ENCODE peak calls at places on chromosomes 7 and 10, in nine cellular contexts. One of them, this sample, is unnamed.
A peak's percentile ranks its signal among the peaks of the same experiment; 100 is the strongest.

GRCh38 chr7:3200504-3200903 is 100.5 kb upstream of the SDK1 start:
- DNase-seq in heart left ventricle: no peak
- DNase-seq in upper lobe of right lung: no peak
- DNase-seq in cardiac fibroblast: peak; percentile 68
- DNase-seq in AG10803: no peak
- DNase-seq in naive thymus-derived CD4-positive, alpha-beta T cell: no peak
- DNase-seq in cardiac muscle cell: peak; percentile 81
- DNase-seq in colonic mucosa: peak; percentile 22
- DNase-seq in epithelial cell of esophagus: peak; percentile 32
- DNase-seq in this sample: peak; percentile 23

GRCh38 chr7:67341153-67341768 is 344.6 kb downstream of the TYW1 start:
- DNase-seq in heart left ventricle: no peak
- DNase-seq in upper lobe of right lung: no peak
- DNase-seq in cardiac fibroblast: no peak
- DNase-seq in AG10803: no peak
- DNase-seq in naive thymus-derived CD4-positive, alpha-beta T cell: no peak
- DNase-seq in cardiac muscle cell: no peak
- DNase-seq in colonic mucosa: no peak
- DNase-seq in epithelial cell of esophagus: no peak
- DNase-seq in this sample: no peak

GRCh38 chr10:129968937-129969527 is 5.0 kb upstream of the EBF3 start:
- DNase-seq in heart left ventricle: peak; percentile 81
- DNase-seq in upper lobe of right lung: no peak
- DNase-seq in cardiac fibroblast: peak; percentile 71
- DNase-seq in AG10803: peak; percentile 50
- DNase-seq in naive thymus-derived CD4-positive, alpha-beta T cell: no peak
- DNase-seq in cardiac muscle cell: peak; percentile 78
- DNase-seq in colonic mucosa: peak; percentile 44
- DNase-seq in epithelial cell of esophagus: peak; percentile 36
- DNase-seq in this sample: no peak

GRCh38 chr10:103661951-103662405 is 168.5 kb downstream of the NEURL1 start:
- DNase-seq in heart left ventricle: no peak
- DNase-seq in upper lobe of right lung: no peak
- DNase-seq in cardiac fibroblast: peak; percentile 15
- DNase-seq in AG10803: peak; percentile 23
- DNase-seq in naive thymus-derived CD4-positive, alpha-beta T cell: no peak
- DNase-seq in cardiac muscle cell: no peak
- DNase-seq in colonic mucosa: no peak
- DNase-seq in epithelial cell of esophagus: no peak
- DNase-seq in this sample: no peak

GRCh38 chr7:143015926-143016490 is 10.9 kb downstream of the OR9A2 start:
- DNase-seq in heart left ventricle: no peak
- DNase-seq in upper lobe of right lung: no peak
- DNase-seq in cardiac fibroblast: peak; percentile 72
- DNase-seq in AG10803: peak; percentile 81
- DNase-seq in naive thymus-derived CD4-positive, alpha-beta T cell: no peak
- DNase-seq in cardiac muscle cell: peak; percentile 23
- DNase-seq in colonic mucosa: no peak
- DNase-seq in epithelial cell of esophagus: no peak
- DNase-seq in this sample: no peak

GRCh38 chr10:44467090-44467489 is 82.2 kb upstream of the CXCL12 start:
- DNase-seq in heart left ventricle: no peak
- DNase-seq in upper lobe of right lung: no peak
- DNase-seq in cardiac fibroblast: no peak
- DNase-seq in AG10803: no peak
- DNase-seq in naive thymus-derived CD4-positive, alpha-beta T cell: no peak
- DNase-seq in cardiac muscle cell: no peak
- DNase-seq in colonic mucosa: no peak
- DNase-seq in epithelial cell of esophagus: no peak
- DNase-seq in this sample: no peak

GRCh38 chr7:4965295-4966022 is 6.5 kb upstream of the MMD2 start:
- DNase-seq in heart left ventricle: no peak
- DNase-seq in upper lobe of right lung: no peak
- DNase-seq in cardiac fibroblast: no peak
- DNase-seq in AG10803: no peak
- DNase-seq in naive thymus-derived CD4-positive, alpha-beta T cell: no peak
- DNase-seq in cardiac muscle cell: no peak
- DNase-seq in colonic mucosa: no peak
- DNase-seq in epithelial cell of esophagus: no peak
- DNase-seq in this sample: no peak

GRCh38 chr10:101829561-101830315 is 11.5 kb upstream of the OGA start:
- DNase-seq in heart left ventricle: no peak
- DNase-seq in upper lobe of right lung: peak; percentile 76
- DNase-seq in cardiac fibroblast: no peak
- DNase-seq in AG10803: no peak
- DNase-seq in naive thymus-derived CD4-positive, alpha-beta T cell: peak; percentile 75
- DNase-seq in cardiac muscle cell: peak; percentile 51
- DNase-seq in colonic mucosa: peak; percentile 77
- DNase-seq in epithelial cell of esophagus: peak; percentile 64
- DNase-seq in this sample: no peak

GRCh38 chr7:107233174-107233573 is 64.4 kb downstream of the HBP1 start:
- DNase-seq in heart left ventricle: no peak
- DNase-seq in upper lobe of right lung: no peak
- DNase-seq in cardiac fibroblast: no peak
- DNase-seq in AG10803: no peak
- DNase-seq in naive thymus-derived CD4-positive, alpha-beta T cell: no peak
- DNase-seq in cardiac muscle cell: no peak
- DNase-seq in colonic mucosa: no peak
- DNase-seq in epithelial cell of esophagus: no peak
- DNase-seq in this sample: peak; percentile 17

GRCh38 chr10:132058793-132059759 is 6.7 kb upstream of the JAKMIP3 start:
- DNase-seq in heart left ventricle: peak; percentile 38
- DNase-seq in upper lobe of right lung: peak; percentile 48
- DNase-seq in cardiac fibroblast: no peak
- DNase-seq in AG10803: no peak
- DNase-seq in naive thymus-derived CD4-positive, alpha-beta T cell: no peak
- DNase-seq in cardiac muscle cell: no peak
- DNase-seq in colonic mucosa: no peak
- DNase-seq in epithelial cell of esophagus: no peak
- DNase-seq in this sample: no peak

GRCh38 chr7:38318803-38319416 is 45.5 kb upstream of the TARP start:
- DNase-seq in heart left ventricle: no peak
- DNase-seq in upper lobe of right lung: no peak
- DNase-seq in cardiac fibroblast: peak; percentile 83
- DNase-seq in AG10803: peak; percentile 82
- DNase-seq in naive thymus-derived CD4-positive, alpha-beta T cell: no peak
- DNase-seq in cardiac muscle cell: peak; percentile 85
- DNase-seq in colonic mucosa: no peak
- DNase-seq in epithelial cell of esophagus: peak; percentile 76
- DNase-seq in this sample: peak; percentile 52

GRCh38 chr7:82335001-82335400 is 108.6 kb downstream of the CACNA2D1 start:
- DNase-seq in heart left ventricle: no peak
- DNase-seq in upper lobe of right lung: no peak
- DNase-seq in cardiac fibroblast: no peak
- DNase-seq in AG10803: peak; percentile 30
- DNase-seq in naive thymus-derived CD4-positive, alpha-beta T cell: no peak
- DNase-seq in cardiac muscle cell: no peak
- DNase-seq in colonic mucosa: no peak
- DNase-seq in epithelial cell of esophagus: no peak
- DNase-seq in this sample: no peak

GRCh38 chr7:37901890-37902524 is 14.6 kb downstream of the SFRP4 start:
- DNase-seq in heart left ventricle: no peak
- DNase-seq in upper lobe of right lung: no peak
- DNase-seq in cardiac fibroblast: peak; percentile 76
- DNase-seq in AG10803: peak; percentile 77
- DNase-seq in naive thymus-derived CD4-positive, alpha-beta T cell: no peak
- DNase-seq in cardiac muscle cell: peak; percentile 74
- DNase-seq in colonic mucosa: no peak
- DNase-seq in epithelial cell of esophagus: no peak
- DNase-seq in this sample: peak; percentile 29

GRCh38 chr7:18886801-18887200 is 230.6 kb downstream of the TWIST1 start:
- DNase-seq in heart left ventricle: no peak
- DNase-seq in upper lobe of right lung: no peak
- DNase-seq in cardiac fibroblast: no peak
- DNase-seq in AG10803: no peak
- DNase-seq in naive thymus-derived CD4-positive, alpha-beta T cell: no peak
- DNase-seq in cardiac muscle cell: no peak
- DNase-seq in colonic mucosa: no peak
- DNase-seq in epithelial cell of esophagus: no peak
- DNase-seq in this sample: no peak

DNA sequence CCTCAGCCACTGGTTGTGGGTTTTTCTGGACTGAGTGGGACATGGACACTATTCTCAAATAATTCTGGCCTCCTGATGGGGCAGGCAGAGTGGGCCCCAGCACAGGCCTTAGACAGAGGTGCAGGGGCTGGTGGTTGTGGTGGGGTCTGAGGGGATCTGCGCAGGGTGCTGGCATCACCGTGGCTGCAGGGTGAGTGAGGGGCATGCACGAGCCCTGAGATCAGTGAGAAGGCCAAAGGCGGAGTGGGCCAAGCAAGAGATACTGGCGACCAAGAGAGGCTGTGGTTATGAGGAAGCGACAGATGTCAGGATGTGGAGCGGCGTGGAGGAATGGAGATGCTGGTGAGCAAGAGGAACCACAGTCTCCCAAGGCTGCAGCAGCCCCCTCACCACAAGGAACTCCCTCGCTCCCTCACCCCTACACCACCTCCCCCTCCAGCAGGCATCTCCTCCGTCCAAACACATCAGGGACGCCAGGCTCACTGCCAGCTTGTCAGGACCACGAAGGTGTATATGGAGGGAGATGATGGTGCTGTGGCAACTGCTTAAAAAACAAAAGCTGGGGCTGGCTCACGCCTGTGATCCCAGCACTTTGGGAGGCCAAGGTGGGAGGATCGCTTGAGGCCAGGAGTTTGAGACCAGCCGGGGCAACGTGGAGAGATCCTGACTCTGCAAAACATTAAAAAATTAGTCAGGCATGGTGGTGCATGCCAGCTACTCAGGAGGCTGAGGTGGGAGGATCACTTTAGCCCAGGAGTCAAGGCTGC is 9.6 kb downstream of the PRF1 start:
- DNase-seq in heart left ventricle: no peak
- DNase-seq in upper lobe of right lung: no peak
- DNase-seq in cardiac fibroblast: no peak
- DNase-seq in AG10803: no peak
- DNase-seq in naive thymus-derived CD4-positive, alpha-beta T cell: no peak
- DNase-seq in cardiac muscle cell: no peak
- DNase-seq in colonic mucosa: peak; percentile 13
- DNase-seq in epithelial cell of esophagus: no peak
- DNase-seq in this sample: no peak
- H3K4me3 ChIP-seq in heart left ventricle: no peak overlapping the region
- H3K4me3 ChIP-seq in upper lobe of right lung: no peak overlapping the region
- H3K4me3 ChIP-seq in cardiac fibroblast: no peak overlapping the region
- H3K4me3 ChIP-seq in AG10803: no peak overlapping the region
- H3K4me3 ChIP-seq in naive thymus-derived CD4-positive, alpha-beta T cell: no peak overlapping the region
- H3K4me3 ChIP-seq in cardiac muscle cell: no peak overlapping the region
- H3K4me3 ChIP-seq in colonic mucosa: no peak overlapping the region
- H3K4me3 ChIP-seq in epithelial cell of esophagus: no peak overlapping the region
- H3K4me3 ChIP-seq in this sample: no peak overlapping the region

DNA sequence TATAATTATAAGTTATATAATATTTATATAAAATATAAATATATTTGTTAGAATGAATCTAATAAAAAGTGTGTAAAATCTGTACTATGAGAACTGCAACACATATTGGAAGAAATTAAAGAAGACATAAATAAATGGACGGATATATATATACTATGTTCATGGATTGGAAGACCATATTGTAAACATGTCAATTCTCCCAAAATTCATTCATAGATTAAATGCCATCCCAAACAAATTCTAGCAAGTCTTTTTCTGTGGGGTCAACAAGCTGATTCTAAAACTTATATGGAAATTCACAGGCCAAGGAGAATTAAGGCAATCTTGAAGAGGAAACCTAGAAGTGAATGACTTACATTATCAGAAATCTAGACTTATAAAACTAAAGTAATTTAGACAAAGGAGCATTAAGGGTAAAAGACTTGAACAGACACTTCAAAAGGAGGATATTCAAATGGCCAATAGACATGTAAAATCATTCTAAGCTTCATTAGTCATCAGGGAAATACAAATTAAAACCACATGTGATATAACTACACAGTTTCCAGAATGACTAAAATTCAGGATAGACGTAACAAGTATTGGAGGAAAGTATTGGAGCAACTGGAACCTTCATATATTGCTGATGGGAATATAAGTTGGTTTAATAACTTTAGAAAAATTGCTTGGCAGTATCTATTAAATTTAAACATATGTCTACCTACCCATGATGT is 225.9 kb downstream of the EMX2 start:
- DNase-seq in heart left ventricle: no peak
- DNase-seq in upper lobe of right lung: no peak
- DNase-seq in cardiac fibroblast: no peak
- DNase-seq in AG10803: peak; percentile 27
- DNase-seq in naive thymus-derived CD4-positive, alpha-beta T cell: no peak
- DNase-seq in cardiac muscle cell: no peak
- DNase-seq in colonic mucosa: no peak
- DNase-seq in epithelial cell of esophagus: no peak
- DNase-seq in this sample: no peak
- H3K4me3 ChIP-seq in heart left ventricle: no peak overlapping the region
- H3K4me3 ChIP-seq in upper lobe of right lung: no peak overlapping the region
- H3K4me3 ChIP-seq in cardiac fibroblast: no peak overlapping the region
- H3K4me3 ChIP-seq in AG10803: no peak overlapping the region
- H3K4me3 ChIP-seq in naive thymus-derived CD4-positive, alpha-beta T cell: no peak overlapping the region
- H3K4me3 ChIP-seq in cardiac muscle cell: no peak overlapping the region
- H3K4me3 ChIP-seq in colonic mucosa: no peak overlapping the region
- H3K4me3 ChIP-seq in epithelial cell of esophagus: no peak overlapping the region
- H3K4me3 ChIP-seq in this sample: no peak overlapping the region

DNA sequence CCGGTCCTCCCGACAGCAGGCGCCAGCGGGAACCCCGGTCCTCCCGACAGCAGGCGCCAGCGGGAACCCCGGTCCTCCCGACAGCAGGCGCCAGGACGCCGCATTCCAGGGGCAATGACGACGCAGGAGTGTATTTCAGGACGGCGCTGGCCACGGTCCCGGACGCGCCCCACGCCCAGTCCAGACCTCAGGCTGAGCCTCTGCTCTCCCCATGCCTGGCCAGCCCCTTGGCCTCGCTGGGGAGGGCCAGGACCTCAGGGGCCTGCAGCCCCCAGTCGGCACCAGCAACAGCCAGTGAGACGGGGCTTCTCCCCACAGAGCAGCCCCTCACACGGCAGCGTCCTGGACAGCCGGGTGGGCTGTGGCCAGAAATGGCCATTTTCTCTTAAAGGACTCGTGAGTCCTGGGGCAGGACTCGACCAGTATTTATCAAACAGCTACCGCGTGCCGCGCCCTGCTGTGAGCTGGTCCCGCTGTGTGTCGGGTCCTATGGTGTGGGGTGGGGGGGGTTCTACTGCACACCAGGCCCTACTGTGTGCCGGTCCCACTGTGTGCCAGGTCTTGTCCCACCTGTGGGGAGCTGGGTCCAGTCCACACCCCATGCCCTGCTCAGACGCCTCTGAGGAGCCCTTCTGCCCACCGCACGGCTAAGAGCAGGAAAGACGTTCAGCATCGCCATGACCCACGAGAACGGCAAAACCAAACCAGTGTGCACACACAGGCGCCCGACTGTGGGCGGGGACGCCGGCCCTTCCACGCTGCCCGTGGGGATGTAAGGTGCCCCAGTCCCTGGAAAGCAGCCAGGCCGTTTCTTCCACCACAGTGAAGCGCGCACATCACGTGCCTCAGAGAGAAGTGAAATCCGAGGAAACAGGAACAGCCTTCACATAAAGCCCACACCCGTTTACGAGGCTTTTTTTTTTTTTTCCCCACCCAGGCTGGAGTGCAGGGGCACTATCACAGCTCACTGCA is 33.3 kb downstream of the GET4 start:
- DNase-seq in heart left ventricle: peak; percentile 88
- DNase-seq in upper lobe of right lung: peak; percentile 88
- DNase-seq in cardiac fibroblast: peak; percentile 60
- DNase-seq in AG10803: peak; percentile 58
- DNase-seq in naive thymus-derived CD4-positive, alpha-beta T cell: no peak
- DNase-seq in cardiac muscle cell: peak; percentile 64
- DNase-seq in colonic mucosa: peak; percentile 87
- DNase-seq in epithelial cell of esophagus: peak; percentile 27
- DNase-seq in this sample: no peak
- H3K4me3 ChIP-seq in heart left ventricle: peak overlapping the region; percentile 54
- H3K4me3 ChIP-seq in upper lobe of right lung: peak overlapping the region; percentile 30
- H3K4me3 ChIP-seq in cardiac fibroblast: peak overlapping the region; percentile 25
- H3K4me3 ChIP-seq in AG10803: peak overlapping the region; percentile 39
- H3K4me3 ChIP-seq in naive thymus-derived CD4-positive, alpha-beta T cell: peak overlapping the region; percentile 9
- H3K4me3 ChIP-seq in cardiac muscle cell: peak overlapping the region; percentile 18
- H3K4me3 ChIP-seq in colonic mucosa: peak overlapping the region; percentile 22
- H3K4me3 ChIP-seq in epithelial cell of esophagus: no peak overlapping the region
- H3K4me3 ChIP-seq in this sample: peak overlapping the region; percentile 20

GRCh38 chr10:70191161-70191770 is 21.0 kb upstream of the SAR1A start:
- DNase-seq in heart left ventricle: no peak
- DNase-seq in upper lobe of right lung: no peak
- DNase-seq in cardiac fibroblast: peak; percentile 59
- DNase-seq in AG10803: no peak
- DNase-seq in naive thymus-derived CD4-positive, alpha-beta T cell: no peak
- DNase-seq in cardiac muscle cell: peak; percentile 70
- DNase-seq in colonic mucosa: no peak
- DNase-seq in epithelial cell of esophagus: no peak
- DNase-seq in this sample: no peak
- H3K4me3 ChIP-seq in heart left ventricle: no peak overlapping the region
- H3K4me3 ChIP-seq in upper lobe of right lung: no peak overlapping the region
- H3K4me3 ChIP-seq in cardiac fibroblast: no peak overlapping the region
- H3K4me3 ChIP-seq in AG10803: peak overlapping the region; percentile 6
- H3K4me3 ChIP-seq in naive thymus-derived CD4-positive, alpha-beta T cell: no peak overlapping the region
- H3K4me3 ChIP-seq in cardiac muscle cell: no peak overlapping the region
- H3K4me3 ChIP-seq in colonic mucosa: no peak overlapping the region
- H3K4me3 ChIP-seq in epithelial cell of esophagus: no peak overlapping the region
- H3K4me3 ChIP-seq in this sample: no peak overlapping the region

This sample was measured in mammary epithelial cell.